ENCODE peak calls at places on chromosomes 16 and 17, in nine cellular contexts. M is midbrain, O is EL, T is T-helper 22 cell, W is HL-60, G is NCI-H774, V is ovary, R is left cardiac atrium, E is HTR-8/SVneo. P is an unnamed sample.

GRCh38 chr16:22664132-22664531 is 149.8 kb upstream of the HS3ST2 start:
- DNase-seq in R (no peak), E (no peak), V (no peak), G (peak), O (no peak), M (no peak), T (no peak), W (no peak), P (no peak)

GRCh38 chr17:45313927-45314760 is 2.7 kb downstream of the MAP3K14 start:
- DNase-seq in O (no peak), T (no peak), V (no peak), W (no peak), G (no peak), E (no peak), M (no peak), R (no peak), P (no peak)

GRCh38 chr16:17921357-17921978 is 415.1 kb downstream of the NPIPA8 start:
- DNase-seq in T (no peak), E (no peak), R (no peak), V (no peak), W (peak), O (peak), G (no peak), M (no peak), P (no peak)

GRCh38 chr17:48453447-48453846 is 23.4 kb upstream of the SKAP1 start:
- DNase-seq in G (no peak), R (no peak), M (no peak), W (no peak), T (no peak), O (no peak), E (no peak), V (no peak), P (no peak)

GRCh38 chr16:87233928-87234327 is 83.3 kb downstream of the C16orf95 start:
- DNase-seq in E (peak), V (no peak), W (peak), O (peak), T (no peak), R (no peak), M (no peak), G (no peak), P (no peak)

GRCh38 chr17:17765359-17765758 is 71.4 kb downstream of the SREBF1 start:
- DNase-seq in T (no peak), R (no peak), O (no peak), V (no peak), G (no peak), M (no peak), E (no peak), W (no peak), P (no peak)

GRCh38 chr17:74558882-74559519 is 8.3 kb downstream of the CD300H start:
- DNase-seq in G (no peak), E (no peak), V (no peak), M (no peak), O (no peak), R (no peak), T (no peak), W (no peak), P (no peak)

GRCh38 chr16:48824271-48824670 is 214.3 kb upstream of the N4BP1 start:
- DNase-seq in W (no peak), E (no peak), V (no peak), T (no peak), G (no peak), M (no peak), O (no peak), R (no peak), P (no peak)

GRCh38 chr16:15906439-15906838 is 18.0 kb upstream of the CEP20 start:
- DNase-seq in R (no peak), T (no peak), O (no peak), G (no peak), E (no peak), W (no peak), V (no peak), M (no peak), P (no peak)